ENCODE peak calls at places on chromosomes 11 and 22, in seven cellular contexts. One of them, this sample, is unnamed.

GRCh38 chr22:42284643-42285181 is 14.3 kb upstream of the TCF20 start:
- DNase-seq in SK-N-SH: no peak
- DNase-seq in HepG2: no peak
- DNase-seq in H1: no peak
- DNase-seq in GM12878: no peak
- DNase-seq in K562: no peak
- DNase-seq in GM12891: no peak
- DNase-seq in this sample: no peak

GRCh38 chr11:65692367-65692766 is 19.7 kb upstream of the KAT5 start:
- DNase-seq in K562: peak; percentile 36
- DNase-seq in GM12878: no peak
- DNase-seq in SK-N-SH: no peak
- DNase-seq in H1: no peak
- DNase-seq in HepG2: no peak
- DNase-seq in GM12891: no peak
- DNase-seq in this sample: no peak

GRCh38 chr22:19287889-19288288 is 3.6 kb downstream of the CLTCL1 start:
- DNase-seq in HepG2: no peak
- DNase-seq in K562: no peak
- DNase-seq in GM12878: no peak
- DNase-seq in H1: no peak
- DNase-seq in GM12891: no peak
- DNase-seq in SK-N-SH: no peak
- DNase-seq in this sample: no peak

GRCh38 chr11:122146475-122146874 is 30.5 kb upstream of the BLID start:
- DNase-seq in H1: no peak
- DNase-seq in SK-N-SH: no peak
- DNase-seq in K562: no peak
- DNase-seq in HepG2: no peak
- DNase-seq in GM12878: no peak
- DNase-seq in GM12891: no peak
- DNase-seq in this sample: no peak

GRCh38 chr11:97667057-97667456 is 1277.2 kb downstream of the JRKL start:
- DNase-seq in GM12891: no peak
- DNase-seq in K562: no peak
- DNase-seq in SK-N-SH: no peak
- DNase-seq in HepG2: no peak
- DNase-seq in GM12878: no peak
- DNase-seq in H1: no peak
- DNase-seq in this sample: no peak

GRCh38 chr22:24758164-24758799 is 16.2 kb downstream of the PIWIL3 start:
- DNase-seq in GM12878: no peak
- DNase-seq in K562: peak; percentile 29
- DNase-seq in GM12891: no peak
- DNase-seq in SK-N-SH: peak; percentile 57
- DNase-seq in HepG2: peak; percentile 34
- DNase-seq in H1: no peak
- DNase-seq in this sample: no peak

GRCh38 chr22:21669026-21669425 is 3.2 kb downstream of the PPIL2 start:
- DNase-seq in K562: no peak
- DNase-seq in GM12891: no peak
- DNase-seq in HepG2: no peak
- DNase-seq in SK-N-SH: no peak
- DNase-seq in GM12878: no peak
- DNase-seq in H1: no peak
- DNase-seq in this sample: no peak

GRCh38 chr11:76310832-76311231 is 70.1 kb downstream of the THAP12 start:
- DNase-seq in GM12878: no peak
- DNase-seq in K562: no peak
- DNase-seq in HepG2: no peak
- DNase-seq in GM12891: no peak
- DNase-seq in SK-N-SH: no peak
- DNase-seq in H1: no peak
- DNase-seq in this sample: no peak

GRCh38 chr11:105000797-105001196 is 22.2 kb downstream of the CASP5 start:
- DNase-seq in GM12891: no peak
- DNase-seq in K562: peak; percentile 22
- DNase-seq in HepG2: no peak
- DNase-seq in H1: no peak
- DNase-seq in SK-N-SH: no peak
- DNase-seq in GM12878: peak; percentile 24
- DNase-seq in this sample: no peak

GRCh38 chr11:48019230-48019584 is 38.8 kb downstream of the PTPRJ start:
- DNase-seq in H1: no peak
- DNase-seq in SK-N-SH: peak; percentile 25
- DNase-seq in HepG2: no peak
- DNase-seq in K562: no peak
- DNase-seq in GM12878: no peak
- DNase-seq in GM12891: no peak
- DNase-seq in this sample: no peak

GRCh38 chr22:43399338-43399979 is 12.4 kb upstream of the MPPED1 start:
- DNase-seq in SK-N-SH: peak; percentile 34
- DNase-seq in HepG2: peak; percentile 37
- DNase-seq in H1: no peak
- DNase-seq in GM12891: peak; percentile 47
- DNase-seq in K562: peak; percentile 74
- DNase-seq in GM12878: no peak
- DNase-seq in this sample: no peak

GRCh38 chr11:8408151-8408930 is 144.7 kb upstream of the LMO1 start:
- DNase-seq in GM12891: no peak
- DNase-seq in SK-N-SH: no peak
- DNase-seq in GM12878: no peak
- DNase-seq in K562: no peak
- DNase-seq in HepG2: no peak
- DNase-seq in H1: no peak
- DNase-seq in this sample: no peak

GRCh38 chr11:74493816-74494630 is 499 bp upstream of the LIPT2 start:
- DNase-seq in HepG2: no peak
- DNase-seq in GM12891: no peak
- DNase-seq in K562: no peak
- DNase-seq in H1: no peak
- DNase-seq in SK-N-SH: no peak
- DNase-seq in GM12878: peak; percentile 2
- DNase-seq in this sample: no peak

GRCh38 chr11:64176751-64177150 is 9.2 kb upstream of the STIP1 start:
- DNase-seq in K562: no peak
- DNase-seq in GM12878: no peak
- DNase-seq in H1: no peak
- DNase-seq in HepG2: no peak
- DNase-seq in SK-N-SH: no peak
- DNase-seq in GM12891: no peak
- DNase-seq in this sample: no peak

GRCh38 chr11:62889484-62890437 is 9.1 kb downstream of the SLC3A2 start:
- DNase-seq in HepG2: peak; percentile 79
- DNase-seq in GM12878: no peak
- DNase-seq in H1: no peak
- DNase-seq in K562: peak; percentile 36
- DNase-seq in SK-N-SH: no peak
- DNase-seq in GM12891: no peak
- DNase-seq in this sample: no peak

GRCh38 chr11:100515087-100515486 is 172.0 kb upstream of the ARHGAP42 start:
- DNase-seq in H1: no peak
- DNase-seq in SK-N-SH: no peak
- DNase-seq in K562: no peak
- DNase-seq in GM12878: no peak
- DNase-seq in HepG2: no peak
- DNase-seq in GM12891: no peak
- DNase-seq in this sample: no peak

GRCh38 chr11:124898711-124899110 is 1.0 kb upstream of the ROBO4 start:
- DNase-seq in HepG2: peak; percentile 44
- DNase-seq in GM12891: no peak
- DNase-seq in K562: no peak
- DNase-seq in H1: no peak
- DNase-seq in GM12878: no peak
- DNase-seq in SK-N-SH: peak; percentile 20
- DNase-seq in this sample: no peak

GRCh38 chr11:102592634-102593581 is 32.2 kb downstream of the MMP20 start:
- DNase-seq in K562: peak; percentile 13
- DNase-seq in H1: no peak
- DNase-seq in SK-N-SH: peak; percentile 12
- DNase-seq in GM12878: no peak
- DNase-seq in HepG2: peak; percentile 65
- DNase-seq in GM12891: no peak
- DNase-seq in this sample: no peak

GRCh38 chr22:30969532-30970355 is 679 bp downstream of the TUG1 start:
- DNase-seq in SK-N-SH: no peak
- DNase-seq in HepG2: peak; percentile 12
- DNase-seq in GM12878: no peak
- DNase-seq in GM12891: no peak
- DNase-seq in H1: no peak
- DNase-seq in K562: peak; percentile 66
- DNase-seq in this sample: no peak

GRCh38 chr11:102807921-102808320 is 10.0 kb upstream of the MMP1 start:
- DNase-seq in K562: peak; percentile 15
- DNase-seq in GM12891: no peak
- DNase-seq in SK-N-SH: peak; percentile 36
- DNase-seq in HepG2: peak; percentile 37
- DNase-seq in H1: peak; percentile 70
- DNase-seq in GM12878: no peak
- DNase-seq in this sample: no peak

GRCh38 chr22:17984114-17984513 is 40.2 kb downstream of the MICAL3 start:
- DNase-seq in H1: no peak
- DNase-seq in SK-N-SH: no peak
- DNase-seq in HepG2: no peak
- DNase-seq in GM12878: no peak
- DNase-seq in K562: no peak
- DNase-seq in GM12891: no peak
- DNase-seq in this sample: no peak

GRCh38 chr11:37613031-37613430 is 1015.0 kb upstream of the RAG2 start:
- DNase-seq in HepG2: no peak
- DNase-seq in SK-N-SH: no peak
- DNase-seq in H1: no peak
- DNase-seq in GM12891: no peak
- DNase-seq in GM12878: no peak
- DNase-seq in K562: no peak
- DNase-seq in this sample: no peak

GRCh38 chr11:16790484-16791240 is 52.2 kb downstream of the C11orf58 start:
- DNase-seq in H1: no peak
- DNase-seq in SK-N-SH: no peak
- DNase-seq in GM12878: no peak
- DNase-seq in K562: no peak
- DNase-seq in HepG2: no peak
- DNase-seq in GM12891: no peak
- DNase-seq in this sample: no peak

GRCh38 chr11:40338739-40339138 is 1120.7 kb downstream of the LRRC4C start:
- DNase-seq in GM12891: no peak
- DNase-seq in HepG2: no peak
- DNase-seq in SK-N-SH: no peak
- DNase-seq in H1: no peak
- DNase-seq in K562: no peak
- DNase-seq in GM12878: no peak
- DNase-seq in this sample: no peak
- TF ChIP-seq TAF1 in GM12891: no peak
- TF ChIP-seq TAF1 in HepG2: no peak
- TF ChIP-seq TAF1 in SK-N-SH: no peak
- TF ChIP-seq TAF1 in H1: no peak
- TF ChIP-seq TAF1 in K562: no peak
- TF ChIP-seq TAF1 in GM12878: no peak
- TF ChIP-seq TAF1 in this sample: no peak

GRCh38 chr22:28222066-28222465 is 303.0 kb upstream of the PITPNB start:
- DNase-seq in K562: no peak
- DNase-seq in SK-N-SH: no peak
- DNase-seq in H1: no peak
- DNase-seq in GM12891: no peak
- DNase-seq in HepG2: no peak
- DNase-seq in GM12878: no peak
- DNase-seq in this sample: no peak
- TF ChIP-seq TAF1 in K562: no peak
- TF ChIP-seq TAF1 in SK-N-SH: no peak
- TF ChIP-seq TAF1 in H1: no peak
- TF ChIP-seq TAF1 in GM12891: no peak
- TF ChIP-seq TAF1 in HepG2: no peak
- TF ChIP-seq TAF1 in GM12878: no peak
- TF ChIP-seq TAF1 in this sample: no peak

GRCh38 chr11:12853652-12854296 is 155.3 kb upstream of the RASSF10 start:
- DNase-seq in HepG2: no peak
- DNase-seq in SK-N-SH: no peak
- DNase-seq in H1: no peak
- DNase-seq in K562: peak; percentile 69
- DNase-seq in GM12891: no peak
- DNase-seq in GM12878: no peak
- DNase-seq in this sample: no peak

GRCh38 chr11:12854297-12854661 is 154.8 kb upstream of the RASSF10 start:
- DNase-seq in H1: no peak
- DNase-seq in GM12878: no peak
- DNase-seq in HepG2: no peak
- DNase-seq in SK-N-SH: no peak
- DNase-seq in GM12891: no peak
- DNase-seq in K562: no peak
- DNase-seq in this sample: no peak

GRCh38 chr11:12856338-12856737 is 152.8 kb upstream of the RASSF10 start:
- DNase-seq in H1: no peak
- DNase-seq in K562: no peak
- DNase-seq in GM12891: no peak
- DNase-seq in HepG2: no peak
- DNase-seq in GM12878: no peak
- DNase-seq in SK-N-SH: no peak
- DNase-seq in this sample: no peak

GRCh38 chr11:12853325-12853651 is 155.8 kb upstream of the RASSF10 start:
- DNase-seq in H1: no peak
- DNase-seq in GM12891: no peak
- DNase-seq in SK-N-SH: no peak
- DNase-seq in K562: no peak
- DNase-seq in HepG2: no peak
- DNase-seq in GM12878: no peak
- DNase-seq in this sample: no peak

GRCh38 chr11:12854829-12855228 is 154.3 kb upstream of the RASSF10 start:
- DNase-seq in HepG2: peak; percentile 74
- DNase-seq in K562: no peak
- DNase-seq in H1: no peak
- DNase-seq in SK-N-SH: no peak
- DNase-seq in GM12891: no peak
- DNase-seq in GM12878: no peak
- DNase-seq in this sample: no peak
- TF ChIP-seq TAF1 in HepG2: no peak
- TF ChIP-seq TAF1 in K562: no peak
- TF ChIP-seq TAF1 in H1: no peak
- TF ChIP-seq TAF1 in SK-N-SH: no peak
- TF ChIP-seq TAF1 in GM12891: no peak
- TF ChIP-seq TAF1 in GM12878: no peak
- TF ChIP-seq TAF1 in this sample: no peak

DNA sequence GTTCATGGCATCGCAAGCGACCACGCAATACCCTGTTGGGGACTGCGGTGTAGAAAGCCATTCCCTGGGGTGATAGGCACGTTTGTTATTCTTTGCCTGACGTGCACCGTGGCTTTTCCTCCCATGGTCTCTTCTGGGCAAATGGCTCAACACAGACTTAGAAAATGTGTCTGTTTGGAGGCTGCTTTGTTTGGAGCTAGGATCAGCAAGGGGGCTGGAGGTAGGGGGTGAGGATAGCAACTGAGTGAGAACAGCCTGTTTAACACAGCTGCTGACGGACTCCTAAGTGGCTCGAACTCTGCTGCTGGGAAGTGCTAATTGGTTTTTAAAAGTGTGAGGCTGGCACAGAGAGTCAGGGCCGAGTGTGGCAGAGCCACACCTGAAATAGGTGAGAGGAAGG is 16.1 kb upstream of the CHRM4 start:
- DNase-seq in K562: no peak
- DNase-seq in HepG2: no peak
- DNase-seq in H1: no peak
- DNase-seq in GM12878: no peak
- DNase-seq in SK-N-SH: no peak
- DNase-seq in GM12891: no peak
- DNase-seq in this sample: no peak
- TF ChIP-seq TAF1 in K562: no peak
- TF ChIP-seq TAF1 in HepG2: no peak
- TF ChIP-seq TAF1 in H1: no peak
- TF ChIP-seq TAF1 in GM12878: no peak
- TF ChIP-seq TAF1 in SK-N-SH: no peak
- TF ChIP-seq TAF1 in GM12891: no peak
- TF ChIP-seq TAF1 in this sample: no peak

This sample was measured in GM12892.